ENCODE peak calls at places on chromosomes 4 and X, in four cellular contexts. One of them, this sample, is unnamed.

GRCh38 chr4:76690906-76691275 is 207.1 kb downstream of the SOWAHB start:
- DNase-seq in K562: no peak
- DNase-seq in A549: no peak
- DNase-seq in HepG2: no peak
- DNase-seq in this sample: no peak

GRCh38 chr4:106898621-106899230 is 137.4 kb downstream of the DKK2 start:
- DNase-seq in K562: peak
- DNase-seq in A549: peak
- DNase-seq in HepG2: peak
- DNase-seq in this sample: peak

GRCh38 chrX:38175140-38175539 is 45.5 kb downstream of the SRPX start:
- DNase-seq in K562: peak
- DNase-seq in A549: peak
- DNase-seq in HepG2: peak
- DNase-seq in this sample: peak

GRCh38 chr4:130703211-130703920 is 1607.4 kb downstream of the C4orf33 start:
- DNase-seq in K562: no peak
- DNase-seq in A549: no peak
- DNase-seq in HepG2: no peak
- DNase-seq in this sample: no peak

GRCh38 chr4:1512738-1513660 is 106.8 kb upstream of the NKX1-1 start:
- DNase-seq in K562: peak
- DNase-seq in A549: peak
- DNase-seq in HepG2: peak
- DNase-seq in this sample: peak

GRCh38 chr4:168694669-168695068 is 197.8 kb downstream of the PALLD start:
- DNase-seq in K562: no peak
- DNase-seq in A549: no peak
- DNase-seq in HepG2: no peak
- DNase-seq in this sample: no peak

GRCh38 chrX:119942831-119943184 is 743 bp downstream of the NKAP start:
- DNase-seq in K562: no peak
- DNase-seq in A549: peak
- DNase-seq in HepG2: peak
- DNase-seq in this sample: no peak

GRCh38 chr4:40333921-40334352 is 1.2 kb upstream of the CHRNA9 start:
- DNase-seq in K562: no peak
- DNase-seq in A549: peak
- DNase-seq in HepG2: no peak
- DNase-seq in this sample: no peak

GRCh38 chr4:111930658-111931057 is 214.6 kb upstream of the FAM241A start:
- DNase-seq in K562: no peak
- DNase-seq in A549: no peak
- DNase-seq in HepG2: no peak
- DNase-seq in this sample: no peak

GRCh38 chrX:91108761-91109160 is 325.9 kb upstream of the PABPC5 start:
- DNase-seq in K562: no peak
- DNase-seq in A549: no peak
- DNase-seq in HepG2: peak
- DNase-seq in this sample: no peak

GRCh38 chr4:126701756-126702155 is 931.0 kb upstream of the INTU start:
- DNase-seq in K562: no peak
- DNase-seq in A549: no peak
- DNase-seq in HepG2: no peak
- DNase-seq in this sample: no peak

GRCh38 chr4:20273793-20274192 is 22.1 kb downstream of the SLIT2 start:
- DNase-seq in K562: no peak
- DNase-seq in A549: no peak
- DNase-seq in HepG2: no peak
- DNase-seq in this sample: no peak

GRCh38 chrX:130012683-130013082 is 30.2 kb downstream of the BCORL1 start:
- DNase-seq in K562: no peak
- DNase-seq in A549: no peak
- DNase-seq in HepG2: no peak
- DNase-seq in this sample: no peak
- TF ChIP-seq CTCF in K562: no peak
- TF ChIP-seq CTCF in A549: no peak
- TF ChIP-seq CTCF in HepG2: no peak
- TF ChIP-seq CTCF in this sample: no peak

DNA sequence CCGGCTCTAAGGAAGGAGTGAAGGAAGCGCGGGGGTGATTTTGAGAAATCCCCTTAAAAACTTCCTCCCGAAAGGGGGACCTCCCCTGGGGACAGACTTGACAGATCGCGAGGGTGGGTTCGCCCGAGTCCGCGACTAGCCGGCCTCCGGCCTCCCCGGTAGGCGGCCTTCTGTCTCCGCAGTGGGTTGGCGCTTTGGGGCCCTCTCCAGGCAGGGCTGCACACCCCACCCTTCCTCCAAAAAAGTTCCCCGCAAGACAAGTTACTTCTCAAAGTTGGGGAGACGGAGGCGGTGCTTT is 24.8 kb downstream of the HOPX start:
- DNase-seq in K562: no peak
- DNase-seq in A549: no peak
- DNase-seq in HepG2: no peak
- DNase-seq in this sample: peak
- TF ChIP-seq NR3C1 in K562: no peak
- TF ChIP-seq NR3C1 in A549: no peak
- TF ChIP-seq NR3C1 in HepG2: no peak
- TF ChIP-seq NR3C1 in this sample: no peak

DNA sequence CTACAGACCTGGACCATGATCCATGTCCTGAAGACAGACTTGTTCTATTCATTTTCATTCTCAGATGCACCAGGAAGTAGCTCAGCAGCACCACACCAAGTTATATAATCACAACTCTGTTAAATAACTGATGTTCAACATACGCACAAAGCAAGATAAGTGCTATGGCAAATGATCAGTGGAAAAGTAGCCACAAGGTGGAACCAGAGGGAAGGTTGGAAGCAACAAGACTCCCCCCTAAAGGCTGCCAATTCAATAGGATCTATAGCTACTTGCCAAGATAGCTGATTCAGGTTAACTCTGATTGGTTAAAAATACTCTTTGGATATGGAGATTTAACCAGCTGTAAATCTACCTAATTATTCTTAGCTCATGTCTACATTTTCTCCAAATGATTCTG is 23.7 kb upstream of the FAM47B start:
- DNase-seq in K562: peak
- DNase-seq in A549: peak
- DNase-seq in HepG2: peak
- DNase-seq in this sample: peak
- TF ChIP-seq CTCF in K562: no peak
- TF ChIP-seq CTCF in A549: peak
- TF ChIP-seq CTCF in HepG2: no peak
- TF ChIP-seq CTCF in this sample: no peak

GRCh38 chr4:25879991-25880641 is 17.3 kb upstream of the SEL1L3 start:
- DNase-seq in K562: no peak
- DNase-seq in A549: no peak
- DNase-seq in HepG2: no peak
- DNase-seq in this sample: no peak
- TF ChIP-seq NR3C1 in K562: no peak
- TF ChIP-seq NR3C1 in A549: no peak
- TF ChIP-seq NR3C1 in HepG2: no peak
- TF ChIP-seq NR3C1 in this sample: no peak

DNA sequence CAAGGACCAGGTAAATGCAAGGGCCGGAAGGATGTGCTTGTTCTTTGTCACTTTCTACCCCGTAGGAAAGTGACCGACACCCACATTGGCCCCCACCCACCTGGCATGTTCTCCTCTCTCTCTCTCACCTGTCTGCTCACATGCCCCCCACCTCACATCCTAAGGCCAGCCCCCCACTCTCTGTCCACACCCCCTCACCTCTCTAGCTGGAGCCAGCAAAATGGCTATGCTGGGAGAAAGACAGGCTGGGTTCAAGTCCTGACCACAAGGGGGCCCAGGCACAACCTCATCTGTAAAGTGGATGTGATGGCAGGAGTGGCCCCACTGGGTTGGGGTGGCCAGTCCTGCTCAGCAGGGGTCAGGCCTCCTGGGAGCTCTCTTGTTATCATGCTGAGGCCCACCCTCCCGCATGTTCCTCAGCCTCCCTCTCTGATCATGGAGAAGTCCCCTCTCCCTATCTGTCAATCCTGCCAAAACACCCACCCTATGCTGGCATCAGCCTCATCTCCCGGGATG is 1.7 kb upstream of the PPP2R2C start:
- DNase-seq in K562: peak
- DNase-seq in A549: peak
- DNase-seq in HepG2: peak
- DNase-seq in this sample: peak
- TF ChIP-seq CTCF in K562: peak
- TF ChIP-seq CTCF in A549: peak
- TF ChIP-seq CTCF in HepG2: peak
- TF ChIP-seq CTCF in this sample: peak

DNA sequence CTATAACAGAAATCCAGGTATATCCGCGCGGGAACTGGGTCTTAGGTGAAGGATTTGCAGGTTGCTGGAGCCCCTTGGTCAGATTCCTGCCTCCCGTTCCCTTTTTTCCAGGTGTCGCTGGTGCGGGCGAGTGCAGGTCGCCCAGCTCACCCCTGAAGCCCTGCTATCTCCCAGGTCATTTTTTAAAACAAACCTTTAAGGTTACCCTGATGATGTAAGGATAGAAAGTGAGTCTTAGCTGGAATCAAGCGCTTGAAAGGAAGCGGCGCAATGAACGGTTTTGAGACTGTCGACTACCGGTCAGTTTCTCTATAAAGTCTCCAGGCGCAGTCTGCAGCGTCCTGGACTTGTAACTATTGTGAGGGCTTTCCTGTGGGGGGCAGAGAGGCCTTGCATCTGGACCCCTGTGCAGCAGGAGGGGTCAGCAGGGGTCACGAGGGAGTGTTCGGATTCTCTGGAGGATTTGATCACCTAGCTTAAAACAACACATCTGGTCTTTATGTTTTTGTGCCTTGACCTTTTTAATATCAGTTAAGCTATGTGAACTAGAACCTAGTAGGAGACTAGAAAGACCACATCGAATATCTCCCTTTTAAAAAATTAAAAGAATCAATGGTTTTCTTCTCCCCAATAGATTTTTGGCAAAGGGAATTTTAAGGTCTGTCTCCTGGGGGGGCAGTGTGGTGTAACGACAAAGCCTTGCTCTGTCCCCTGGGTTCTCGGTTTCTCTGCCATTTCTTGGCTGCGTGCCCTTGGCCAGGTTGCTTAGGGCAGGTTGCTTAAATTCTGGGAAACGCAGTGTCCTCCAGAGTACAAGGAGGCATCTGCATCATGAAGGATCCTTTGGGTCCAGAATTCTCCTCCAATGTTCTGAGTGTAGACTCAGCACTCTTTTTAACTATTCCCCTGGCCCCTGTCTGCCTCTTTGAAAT is 1.7 kb downstream of the KIT start:
- DNase-seq in K562: peak
- DNase-seq in A549: no peak
- DNase-seq in HepG2: no peak
- DNase-seq in this sample: no peak
- TF ChIP-seq NR3C1 in K562: no peak
- TF ChIP-seq NR3C1 in A549: no peak
- TF ChIP-seq NR3C1 in HepG2: no peak
- TF ChIP-seq NR3C1 in this sample: no peak

DNA sequence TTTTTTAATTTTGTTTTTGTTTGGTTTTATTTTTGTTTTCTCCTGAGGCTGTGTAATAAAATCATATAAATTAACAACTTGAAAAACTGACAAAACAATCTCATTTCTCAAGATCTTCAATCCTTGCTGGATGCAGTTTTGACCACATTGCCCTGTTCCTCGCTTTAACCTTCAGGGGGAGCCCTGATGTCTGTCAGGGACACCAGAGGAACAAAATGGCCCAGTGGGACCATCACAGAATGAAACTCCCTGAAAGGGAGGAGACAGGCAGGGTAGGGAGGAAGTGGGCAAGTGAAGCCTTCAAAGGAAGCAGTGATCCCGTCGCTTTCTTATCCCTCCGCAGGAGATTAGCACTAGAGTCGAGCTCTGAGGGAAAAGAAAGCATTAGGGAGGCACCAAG is 274.9 kb upstream of the LDB2 start:
- DNase-seq in K562: peak
- DNase-seq in A549: no peak
- DNase-seq in HepG2: no peak
- DNase-seq in this sample: peak
- TF ChIP-seq CTCF in K562: peak
- TF ChIP-seq CTCF in A549: no peak
- TF ChIP-seq CTCF in HepG2: peak
- TF ChIP-seq CTCF in this sample: peak

DNA sequence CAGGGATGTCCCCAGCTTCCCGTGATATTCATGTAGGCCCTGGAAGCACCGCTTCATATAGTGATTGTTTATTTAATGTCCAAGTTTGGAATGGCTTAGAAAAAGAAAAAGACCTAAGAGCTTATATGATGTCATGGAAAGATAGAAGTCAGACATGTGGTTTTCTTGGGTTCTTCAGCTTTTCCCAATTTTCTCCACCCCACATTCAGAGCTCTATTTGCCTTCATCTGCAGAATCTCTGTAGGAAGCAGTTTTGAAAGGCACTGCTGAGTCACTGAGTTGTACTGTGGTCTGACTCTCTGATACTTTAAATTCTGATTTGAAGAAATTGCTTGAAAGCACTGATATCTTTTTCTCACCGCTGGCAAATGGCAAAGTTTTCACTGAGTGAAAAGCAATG is 120.6 kb upstream of the EDNRA start:
- DNase-seq in K562: no peak
- DNase-seq in A549: no peak
- DNase-seq in HepG2: no peak
- DNase-seq in this sample: no peak
- TF ChIP-seq NR3C1 in K562: no peak
- TF ChIP-seq NR3C1 in A549: no peak
- TF ChIP-seq NR3C1 in HepG2: no peak
- TF ChIP-seq NR3C1 in this sample: no peak

DNA sequence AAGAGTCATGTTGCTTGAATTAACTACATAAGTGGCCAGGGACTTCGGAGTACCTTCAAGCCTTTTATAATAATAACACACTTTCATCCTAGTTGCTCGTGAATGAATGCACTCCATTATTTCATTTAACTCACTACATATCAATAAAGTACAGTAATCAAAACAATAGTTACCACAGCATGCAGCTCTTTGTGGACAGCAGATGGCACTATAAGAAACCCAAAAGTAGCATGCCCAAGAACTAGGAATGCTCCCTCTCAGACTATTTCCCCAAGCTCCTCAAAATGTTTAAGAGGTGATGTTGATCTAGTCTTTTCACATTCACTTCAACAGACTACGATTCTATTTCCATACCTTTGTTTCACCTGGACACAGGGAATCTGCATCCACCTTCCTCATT is 500.8 kb upstream of the DIAPH2 start:
- DNase-seq in K562: no peak
- DNase-seq in A549: no peak
- DNase-seq in HepG2: no peak
- DNase-seq in this sample: no peak
- TF ChIP-seq CTCF in K562: no peak
- TF ChIP-seq CTCF in A549: peak
- TF ChIP-seq CTCF in HepG2: peak
- TF ChIP-seq CTCF in this sample: no peak